ENCODE peak calls at places on chromosomes 5 and 9, in nine cellular contexts. R, H, N, T, J, O, F, G and W are unnamed samples.

GRCh38 chr5:2176581-2176980 is 293.9 kb upstream of the IRX4 start:
- ATAC-seq in O (no peak), H (no peak), T (no peak), F (no peak), N (no peak), G (no peak), J (no peak), R (no peak), W (no peak)

GRCh38 chr9:110249639-110250038 is 6.7 kb downstream of the TXN start:
- ATAC-seq in N (no peak), T (peak), H (no peak), J (no peak), G (no peak), O (peak), R (no peak), F (no peak), W (no peak)

GRCh38 chr5:97547414-97547813 is 364.4 kb upstream of the RIOK2 start:
- ATAC-seq in H (no peak), R (no peak), J (no peak), F (no peak), G (no peak), O (no peak), N (no peak), T (no peak), W (no peak)

GRCh38 chr9:135649508-135649907 is 10.2 kb upstream of the GLT6D1 start:
- ATAC-seq in J (no peak), H (no peak), O (no peak), R (no peak), G (no peak), N (no peak), F (no peak), T (no peak), W (no peak)

GRCh38 chr5:43305948-43306563 is 7.2 kb downstream of the HMGCS1 start:
- ATAC-seq in H (peak), T (peak), N (peak), O (peak), G (no peak), J (peak), F (peak), R (peak), W (peak)

GRCh38 chr9:130156672-130157071 is 15.5 kb upstream of the NCS1 start:
- ATAC-seq in F (no peak), H (peak), J (no peak), O (peak), T (peak), N (no peak), G (peak), R (no peak), W (peak)

GRCh38 chr9:114721491-114722362 is 39.7 kb upstream of the TEX48 start:
- ATAC-seq in G (no peak), J (no peak), O (peak), T (peak), R (no peak), H (peak), N (no peak), F (no peak), W (no peak)

GRCh38 chr9:23431459-23431858 is 394.6 kb downstream of the ELAVL2 start:
- ATAC-seq in R (no peak), N (no peak), T (no peak), J (no peak), H (no peak), O (no peak), G (no peak), F (no peak), W (no peak)

GRCh38 chr5:83322273-83322924 is 149.1 kb upstream of the VCAN start:
- ATAC-seq in J (no peak), N (no peak), H (no peak), G (no peak), T (no peak), F (no peak), O (no peak), R (no peak), W (peak)

GRCh38 chr5:7584749-7585148 is 188.8 kb downstream of the ADCY2 start:
- ATAC-seq in T (no peak), J (no peak), F (no peak), G (no peak), R (no peak), O (no peak), N (no peak), H (no peak), W (no peak)

GRCh38 chr5:151483176-151483575 is 35.8 kb downstream of the SLC36A1 start:
- ATAC-seq in N (no peak), F (no peak), R (no peak), G (peak), T (no peak), O (peak), J (no peak), H (no peak), W (no peak)

GRCh38 chr9:72263572-72263971 is 101.4 kb downstream of the ZFAND5 start:
- ATAC-seq in T (no peak), R (no peak), H (peak), G (no peak), F (no peak), O (no peak), J (no peak), N (no peak), W (no peak)

GRCh38 chr9:77021289-77021927 is 2.0 kb downstream of the FOXB2 start:
- ATAC-seq in T (no peak), O (no peak), G (no peak), F (no peak), H (no peak), R (no peak), N (no peak), J (no peak), W (no peak)

GRCh38 chr9:93083592-93084470 is 12.2 kb upstream of the CARD19 start:
- ATAC-seq in N (peak), J (no peak), T (no peak), R (peak), G (peak), F (no peak), O (no peak), H (peak), W (no peak)

GRCh38 chr5:111777382-111777781 is 20.4 kb upstream of the NREP start:
- ATAC-seq in H (no peak), G (no peak), O (no peak), T (no peak), F (no peak), R (no peak), N (no peak), J (no peak), W (no peak)

GRCh38 chr9:95188459-95188858 is 129.1 kb downstream of the FANCC start:
- ATAC-seq in R (no peak), J (no peak), O (no peak), T (no peak), H (no peak), F (no peak), G (no peak), N (no peak), W (no peak)

GRCh38 chr5:99104538-99105132 is 175.8 kb upstream of the CHD1 start:
- ATAC-seq in G (no peak), O (no peak), T (peak), R (no peak), J (no peak), F (peak), N (no peak), H (no peak), W (peak)

GRCh38 chr5:73994963-73995362 is 369.0 kb downstream of the ARHGEF28 start:
- ATAC-seq in T (peak), R (no peak), N (no peak), H (peak), F (no peak), O (no peak), G (no peak), J (no peak), W (no peak)

GRCh38 chr5:9490494-9491097 is 55.3 kb downstream of the SEMA5A start:
- ATAC-seq in R (no peak), J (no peak), T (no peak), O (no peak), G (no peak), H (no peak), N (no peak), F (no peak), W (no peak)

GRCh38 chr9:38141751-38142150 is 72.7 kb upstream of the SHB start:
- ATAC-seq in H (no peak), J (no peak), T (peak), F (no peak), R (no peak), N (no peak), O (no peak), G (no peak), W (peak)

GRCh38 chr5:169656125-169656990 is 19.3 kb downstream of the DOCK2 start:
- ATAC-seq in J (peak), O (no peak), T (no peak), N (peak), F (peak), G (no peak), H (no peak), R (peak), W (no peak)